ENCODE peak calls at places on chromosome 16, in six cellular contexts. K is lower lobe of right lung; Q is cardiac muscle cell; D is IMR-90; F is CD8-positive, alpha-beta T cell; R is esophagus squamous epithelium. A is an unnamed sample.

GRCh38 chr16:54426550-54426843 is 139.9 kb upstream of the IRX3 start:
- DNase-seq in Q (peak; percentile 34), R (no peak), K (no peak), D (no peak), F (no peak), A (no peak)

GRCh38 chr16:57591086-57591869 is 37.2 kb upstream of the ADGRG1 start:
- DNase-seq in D (peak; percentile 82), R (no peak), F (peak; percentile 37), Q (peak; percentile 86), K (peak; percentile 79), A (peak; percentile 84)

GRCh38 chr16:12617401-12617819 is 186.3 kb downstream of the CPPED1 start:
- DNase-seq in F (no peak), K (no peak), R (no peak), D (no peak), Q (no peak), A (no peak)

GRCh38 chr16:79339863-79340262 is 260.7 kb downstream of the MAF start:
- DNase-seq in D (no peak), F (no peak), R (no peak), Q (peak; percentile 13), K (no peak), A (no peak)

GRCh38 chr16:30658731-30659506 is 688 bp downstream of the FBRS start:
- DNase-seq in D (peak; percentile 97), R (peak; percentile 93), Q (peak; percentile 93), K (peak; percentile 84), F (no peak), A (peak; percentile 97)

GRCh38 chr16:53768593-53768992 is 64.6 kb downstream of the FTO start:
- DNase-seq in D (peak; percentile 87), Q (no peak), R (no peak), K (no peak), F (no peak), A (peak; percentile 74)

GRCh38 chr16:78122774-78123315 is 23.4 kb downstream of the WWOX start:
- DNase-seq in Q (peak; percentile 54), R (no peak), F (no peak), K (no peak), D (peak; percentile 53), A (peak; percentile 32)

GRCh38 chr16:8828541-8829165 is 31.0 kb downstream of the PMM2 start:
- DNase-seq in D (no peak), R (no peak), K (no peak), Q (no peak), F (no peak), A (peak; percentile 71)

GRCh38 chr16:1137604-1138003 is 15.3 kb upstream of the CACNA1H start:
- DNase-seq in F (no peak), D (peak; percentile 57), Q (no peak), R (no peak), K (no peak), A (no peak)

GRCh38 chr16:84368327-84368996 is at the start of gene ATP2C2:
- DNase-seq in D (no peak), Q (peak; percentile 40), R (no peak), K (peak; percentile 85), F (no peak), A (peak; percentile 85)

GRCh38 chr16:54286067-54286329 is 589 bp downstream of the IRX3 start:
- DNase-seq in R (no peak), K (no peak), Q (no peak), F (no peak), D (no peak), A (no peak)

GRCh38 chr16:17233301-17234002 is 237.3 kb downstream of the XYLT1 start:
- DNase-seq in R (no peak), Q (no peak), K (no peak), F (no peak), D (no peak), A (no peak)

GRCh38 chr16:16139061-16139460 is 84.2 kb downstream of the ABCC6 start:
- DNase-seq in F (no peak), K (no peak), Q (no peak), R (no peak), D (no peak), A (no peak)

GRCh38 chr16:52535076-52535475 is 11.9 kb downstream of the TOX3 start:
- DNase-seq in D (no peak), F (no peak), K (no peak), R (no peak), Q (no peak), A (no peak)

GRCh38 chr16:3010510-3010909 is 2.2 kb upstream of the CLDN9 start:
- DNase-seq in D (no peak), F (no peak), R (no peak), K (no peak), Q (no peak), A (no peak)
- H3K4me1 ChIP-seq in D (peaks cover 3% of the 10 kb centered on the region), F (peaks cover 32% of the 10 kb centered on the region), R (no peaks in the 10 kb centered on the region), K (peaks cover 28% of the 10 kb centered on the region), Q (peaks cover 63% of the 10 kb centered on the region), A (no peaks in the 10 kb centered on the region)

DNA sequence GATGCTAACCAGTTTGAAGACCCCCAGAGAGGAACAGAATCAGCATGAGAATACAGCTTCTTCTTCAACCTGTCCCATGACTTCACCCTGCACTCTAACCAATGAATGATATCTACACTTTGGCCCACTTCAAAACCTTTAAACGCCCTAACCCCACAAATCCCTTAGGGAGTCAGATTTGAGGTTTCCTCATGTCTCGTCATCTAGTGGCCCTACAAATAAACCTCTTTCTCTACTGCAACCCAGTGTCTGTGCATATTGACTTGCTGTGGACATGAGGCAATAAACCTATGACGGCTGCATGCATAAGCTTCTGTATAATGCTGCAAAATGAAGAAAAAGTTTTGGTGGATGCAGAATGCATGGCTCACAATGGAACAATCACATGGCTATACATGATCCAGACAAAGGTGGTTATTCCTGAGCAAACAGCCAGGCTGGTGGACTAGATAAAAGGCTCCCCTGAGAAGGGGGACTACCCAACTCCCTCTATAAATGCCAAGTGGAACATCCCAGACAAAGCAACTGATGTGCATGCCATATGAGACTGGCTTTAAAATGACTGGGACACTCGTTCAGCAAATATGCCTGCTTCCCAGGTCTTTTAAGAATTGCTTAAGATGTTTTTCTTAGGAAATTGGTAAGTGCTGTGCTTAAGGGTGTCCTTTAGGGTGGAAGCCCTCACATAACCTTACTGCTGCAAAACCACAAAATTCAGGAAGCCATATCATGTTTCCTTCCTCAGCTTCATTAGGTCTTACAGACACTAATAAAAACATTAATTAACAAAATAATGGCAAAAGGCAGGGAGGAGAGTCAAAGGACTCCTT is 12.2 kb downstream of the N4BP1 start:
- DNase-seq in R (no peak), D (peak; percentile 55), K (no peak), F (no peak), Q (no peak), A (peak; percentile 51)
- H3K4me1 ChIP-seq in R (peaks cover 7% of the 10 kb centered on the region), D (peaks cover 5% of the 10 kb centered on the region), K (peaks cover 73% of the 10 kb centered on the region), F (peaks cover 54% of the 10 kb centered on the region), Q (no peaks in the 10 kb centered on the region), A (peaks cover 7% of the 10 kb centered on the region)

GRCh38 chr16:73978407-73978784 is 318.2 kb upstream of the PSMD7 start:
- DNase-seq in K (no peak), D (no peak), F (no peak), R (no peak), Q (no peak), A (no peak)
- H3K4me1 ChIP-seq in K (no peaks in the 10 kb centered on the region), D (no peaks in the 10 kb centered on the region), F (no peaks in the 10 kb centered on the region), R (no peaks in the 10 kb centered on the region), Q (no peaks in the 10 kb centered on the region), A (no peaks in the 10 kb centered on the region)

DNA sequence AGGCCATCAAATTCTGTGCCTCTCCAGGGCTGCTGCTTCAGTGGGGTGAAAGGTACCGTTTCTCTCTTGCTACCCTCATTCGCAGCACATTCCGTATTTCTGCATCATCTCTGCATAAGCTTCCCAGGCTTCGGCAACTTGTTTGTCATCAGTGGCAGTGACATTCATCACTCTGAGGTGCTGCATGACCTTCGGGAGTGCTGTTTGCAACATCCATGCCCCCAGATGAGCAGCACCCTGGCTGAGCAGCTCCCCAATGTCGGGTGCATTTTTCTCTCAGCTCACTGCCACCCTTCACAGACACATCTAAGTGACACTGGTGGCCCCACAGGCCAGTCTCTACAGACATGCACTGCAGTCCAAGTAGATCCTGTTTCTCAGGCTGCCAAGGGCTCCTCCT is 3.8 kb downstream of the CREBBP start:
- DNase-seq in Q (peak; percentile 38), F (no peak), D (peak; percentile 63), K (no peak), R (no peak), A (no peak)
- H3K4me1 ChIP-seq in Q (peaks cover 63% of the 10 kb centered on the region), F (peaks cover 73% of the 10 kb centered on the region), D (peaks cover 39% of the 10 kb centered on the region), K (peaks cover 77% of the 10 kb centered on the region), R (peaks cover 36% of the 10 kb centered on the region), A (peaks cover 37% of the 10 kb centered on the region)

DNA sequence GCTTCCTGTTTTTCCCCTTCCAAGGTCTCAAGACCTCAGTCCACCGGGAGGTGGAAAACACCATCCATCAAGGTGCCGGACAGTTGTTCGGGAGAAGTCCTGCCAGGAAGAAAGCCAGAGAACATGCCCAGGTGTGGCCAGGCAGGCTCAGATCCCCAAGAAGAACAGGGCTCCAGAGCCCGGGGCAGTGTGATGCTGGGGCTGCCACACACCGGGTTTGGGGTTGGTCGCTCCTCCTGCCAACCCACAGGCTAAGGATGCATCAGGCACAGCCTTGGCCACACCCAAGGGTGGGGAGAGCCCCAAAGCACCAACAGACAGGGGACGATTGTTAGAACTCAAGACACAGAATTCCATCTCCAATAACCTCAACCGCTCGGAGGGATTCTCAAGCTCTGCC is 19.7 kb downstream of the ZFHX3 start:
- DNase-seq in K (no peak), R (no peak), F (no peak), D (no peak), Q (no peak), A (no peak)
- H3K4me1 ChIP-seq in K (peaks cover 61% of the 10 kb centered on the region), R (no peaks in the 10 kb centered on the region), F (no peaks in the 10 kb centered on the region), D (peaks cover 15% of the 10 kb centered on the region), Q (peaks cover 78% of the 10 kb centered on the region), A (peaks cover 10% of the 10 kb centered on the region)

GRCh38 chr16:25045696-25046381 is 30.7 kb upstream of the ARHGAP17 start:
- DNase-seq in F (no peak), R (no peak), D (peak; percentile 90), Q (no peak), K (no peak), A (no peak)

GRCh38 chr16:25052161-25052511 is 37.0 kb upstream of the ARHGAP17 start:
- DNase-seq in R (no peak), F (no peak), Q (no peak), D (no peak), K (no peak), A (no peak)

GRCh38 chr16:25052530-25052929 is 37.4 kb upstream of the ARHGAP17 start:
- DNase-seq in R (no peak), Q (no peak), F (no peak), D (no peak), K (no peak), A (no peak)

GRCh38 chr16:25051446-25052160 is 36.4 kb upstream of the ARHGAP17 start:
- DNase-seq in R (no peak), Q (no peak), D (peak; percentile 84), F (no peak), K (no peak), A (no peak)

GRCh38 chr16:25048146-25048618 is 33.0 kb upstream of the ARHGAP17 start:
- DNase-seq in K (no peak), D (no peak), F (no peak), R (no peak), Q (no peak), A (no peak)
- H3K4me1 ChIP-seq in K (peaks cover 45% of the 10 kb centered on the region), D (peaks cover 15% of the 10 kb centered on the region), F (peaks cover 39% of the 10 kb centered on the region), R (peaks cover 18% of the 10 kb centered on the region), Q (peaks cover 2% of the 10 kb centered on the region), A (peaks cover 35% of the 10 kb centered on the region)

A was measured in osteoblast.